ENCODE peak calls at places on chromosome 1, in eight cellular contexts. N is pancreas, V is HT1080, Q is smooth muscle cell of the brain vasculature, R is activated B cell treated with CpG ODN at 0.5 μM for 24 hours, D is KG1, P is non-pigmented ciliary epithelial cell, X is HS-27A. I is an unnamed sample.

GRCh38 chr1:66332524-66332853 is 201.5 kb upstream of the SGIP1 start:
- DNase-seq in N (no peak), V (no peak), Q (no peak), R (no peak), D (no peak), P (no peak), X (no peak), I (no peak)

GRCh38 chr1:70156529-70157120 is 48.8 kb downstream of the LRRC40 start:
- DNase-seq in N (no peak), V (peak; percentile 60), Q (no peak), R (no peak), D (no peak), P (no peak), X (no peak), I (no peak)

GRCh38 chr1:39683591-39684312 is 7.5 kb downstream of the HPCAL4 start:
- DNase-seq in N (no peak), V (no peak), Q (no peak), R (no peak), D (no peak), P (no peak), X (no peak), I (no peak)

GRCh38 chr1:116855788-116856187 is 53.9 kb upstream of the PTGFRN start:
- DNase-seq in N (no peak), V (no peak), Q (no peak), R (no peak), D (no peak), P (no peak), X (no peak), I (peak; percentile 84)

GRCh38 chr1:906532-907420 is 16.9 kb upstream of the SAMD11 start:
- DNase-seq in N (peak; percentile 2), V (peak; percentile 64), Q (no peak), R (peak; percentile 27), D (peak; percentile 49), P (no peak), X (no peak), I (no peak)

GRCh38 chr1:25796807-25797458 is 3.1 kb upstream of the SELENON start:
- DNase-seq in N (peak; percentile 79), V (peak; percentile 67), Q (peak; percentile 58), R (peak; percentile 36), D (peak; percentile 48), P (no peak), X (peak; percentile 61), I (peak; percentile 45)

GRCh38 chr1:44423706-44424546 is 18.9 kb downstream of the RNF220 start:
- DNase-seq in N (peak; percentile 78), V (peak; percentile 86), Q (no peak), R (no peak), D (peak; percentile 79), P (no peak), X (peak; percentile 88), I (no peak)

GRCh38 chr1:84611091-84611490 is 36.9 kb upstream of the CTBS start:
- DNase-seq in N (no peak), V (no peak), Q (no peak), R (no peak), D (no peak), P (no peak), X (no peak), I (no peak)

GRCh38 chr1:94926365-94926914 is 470 bp downstream of the CNN3 start:
- DNase-seq in N (peak; percentile 45), V (peak; percentile 57), Q (no peak), R (peak; percentile 42), D (no peak), P (no peak), X (no peak), I (no peak)

GRCh38 chr1:10917513-10918454 is 94.7 kb upstream of the TARDBP start:
- DNase-seq in N (no peak), V (no peak), Q (no peak), R (no peak), D (no peak), P (no peak), X (no peak), I (no peak)

GRCh38 chr1:180380259-180381183 is 121.9 kb downstream of the ACBD6 start:
- DNase-seq in N (no peak), V (no peak), Q (no peak), R (no peak), D (no peak), P (no peak), X (no peak), I (no peak)

GRCh38 chr1:43377831-43378230 is 10.0 kb upstream of the ELOVL1 start:
- DNase-seq in N (no peak), V (no peak), Q (no peak), R (no peak), D (no peak), P (no peak), X (no peak), I (no peak)

GRCh38 chr1:65630855-65631254 is 161.8 kb upstream of the PDE4B start:
- DNase-seq in N (no peak), V (no peak), Q (peak; percentile 64), R (no peak), D (no peak), P (peak; percentile 26), X (peak; percentile 7), I (no peak)

GRCh38 chr1:36389960-36390359 is 4.2 kb upstream of the STK40 start:
- DNase-seq in N (no peak), V (no peak), Q (no peak), R (no peak), D (no peak), P (no peak), X (no peak), I (no peak)

GRCh38 chr1:155938220-155938627 is 3.2 kb upstream of the RXFP4 start:
- DNase-seq in N (no peak), V (peak; percentile 77), Q (peak; percentile 31), R (no peak), D (peak; percentile 31), P (no peak), X (no peak), I (peak; percentile 67)

I was measured in SK-N-MC.